ENCODE peak calls at places on chromosomes 13 and 19, in six cellular contexts. One of them, this sample, is unnamed.
A peak's percentile ranks its signal among the peaks of the same experiment; 100 is the strongest.

GRCh38 chr13:30257433-30258099 is 49.8 kb downstream of the KATNAL1 start:
- DNase-seq in EL: peak; percentile 24
- DNase-seq in stimulated activated CD4-positive, alpha-beta T cell treated with anti-CD3 and anti-CD28 coated beads, Interleukin-12 subunit alpha, Interleukin-12 subunit beta, amount 100 ng/mL, for 4 hours: no peak
- DNase-seq in activated naive CD4-positive, alpha-beta T cell treated with anti-CD3 and anti-CD28 coated beads for 36 hours: no peak
- DNase-seq in activated gamma-delta T cell treated with Interleukin-2 at 50 U/mL for 16 hours: no peak
- DNase-seq in H54: no peak
- DNase-seq in this sample: no peak

GRCh38 chr19:13906525-13906904 is 514 bp downstream of the CC2D1A start:
- DNase-seq in activated gamma-delta T cell treated with Interleukin-2 at 50 U/mL for 16 hours: peak; percentile 26
- DNase-seq in H54: no peak
- DNase-seq in activated naive CD4-positive, alpha-beta T cell treated with anti-CD3 and anti-CD28 coated beads for 36 hours: peak; percentile 46
- DNase-seq in EL: peak; percentile 9
- DNase-seq in stimulated activated CD4-positive, alpha-beta T cell treated with anti-CD3 and anti-CD28 coated beads, Interleukin-12 subunit alpha, Interleukin-12 subunit beta, amount 100 ng/mL, for 4 hours: peak; percentile 31
- DNase-seq in this sample: no peak

GRCh38 chr19:7063339-7063738 is 4.9 kb upstream of the MBD3L3 start:
- DNase-seq in EL: no peak
- DNase-seq in H54: no peak
- DNase-seq in stimulated activated CD4-positive, alpha-beta T cell treated with anti-CD3 and anti-CD28 coated beads, Interleukin-12 subunit alpha, Interleukin-12 subunit beta, amount 100 ng/mL, for 4 hours: no peak
- DNase-seq in activated naive CD4-positive, alpha-beta T cell treated with anti-CD3 and anti-CD28 coated beads for 36 hours: no peak
- DNase-seq in activated gamma-delta T cell treated with Interleukin-2 at 50 U/mL for 16 hours: no peak
- DNase-seq in this sample: no peak

GRCh38 chr13:43544011-43544410 is 242.8 kb downstream of the ENOX1 start:
- DNase-seq in activated naive CD4-positive, alpha-beta T cell treated with anti-CD3 and anti-CD28 coated beads for 36 hours: no peak
- DNase-seq in EL: peak; percentile 34
- DNase-seq in activated gamma-delta T cell treated with Interleukin-2 at 50 U/mL for 16 hours: no peak
- DNase-seq in H54: no peak
- DNase-seq in stimulated activated CD4-positive, alpha-beta T cell treated with anti-CD3 and anti-CD28 coated beads, Interleukin-12 subunit alpha, Interleukin-12 subunit beta, amount 100 ng/mL, for 4 hours: no peak
- DNase-seq in this sample: no peak

GRCh38 chr19:870963-871401 is 11.5 kb downstream of the CFD start:
- DNase-seq in activated naive CD4-positive, alpha-beta T cell treated with anti-CD3 and anti-CD28 coated beads for 36 hours: no peak
- DNase-seq in activated gamma-delta T cell treated with Interleukin-2 at 50 U/mL for 16 hours: no peak
- DNase-seq in H54: no peak
- DNase-seq in stimulated activated CD4-positive, alpha-beta T cell treated with anti-CD3 and anti-CD28 coated beads, Interleukin-12 subunit alpha, Interleukin-12 subunit beta, amount 100 ng/mL, for 4 hours: no peak
- DNase-seq in EL: no peak
- DNase-seq in this sample: no peak

GRCh38 chr13:27120011-27120410 is 51.6 kb downstream of the USP12 start:
- DNase-seq in EL: peak; percentile 17
- DNase-seq in H54: no peak
- DNase-seq in activated naive CD4-positive, alpha-beta T cell treated with anti-CD3 and anti-CD28 coated beads for 36 hours: no peak
- DNase-seq in stimulated activated CD4-positive, alpha-beta T cell treated with anti-CD3 and anti-CD28 coated beads, Interleukin-12 subunit alpha, Interleukin-12 subunit beta, amount 100 ng/mL, for 4 hours: no peak
- DNase-seq in activated gamma-delta T cell treated with Interleukin-2 at 50 U/mL for 16 hours: no peak
- DNase-seq in this sample: no peak

GRCh38 chr19:38733493-38734175 is 10.6 kb downstream of the CAPN12 start:
- DNase-seq in EL: peak; percentile 48
- DNase-seq in activated naive CD4-positive, alpha-beta T cell treated with anti-CD3 and anti-CD28 coated beads for 36 hours: no peak
- DNase-seq in activated gamma-delta T cell treated with Interleukin-2 at 50 U/mL for 16 hours: no peak
- DNase-seq in H54: peak; percentile 80
- DNase-seq in stimulated activated CD4-positive, alpha-beta T cell treated with anti-CD3 and anti-CD28 coated beads, Interleukin-12 subunit alpha, Interleukin-12 subunit beta, amount 100 ng/mL, for 4 hours: no peak
- DNase-seq in this sample: no peak

GRCh38 chr19:43774103-43774939 is 6.5 kb downstream of the KCNN4 start:
- DNase-seq in stimulated activated CD4-positive, alpha-beta T cell treated with anti-CD3 and anti-CD28 coated beads, Interleukin-12 subunit alpha, Interleukin-12 subunit beta, amount 100 ng/mL, for 4 hours: no peak
- DNase-seq in activated gamma-delta T cell treated with Interleukin-2 at 50 U/mL for 16 hours: no peak
- DNase-seq in EL: peak; percentile 69
- DNase-seq in activated naive CD4-positive, alpha-beta T cell treated with anti-CD3 and anti-CD28 coated beads for 36 hours: no peak
- DNase-seq in H54: no peak
- DNase-seq in this sample: peak; percentile 84

GRCh38 chr13:20714161-20714560 is 10.7 kb downstream of the IL17D start:
- DNase-seq in stimulated activated CD4-positive, alpha-beta T cell treated with anti-CD3 and anti-CD28 coated beads, Interleukin-12 subunit alpha, Interleukin-12 subunit beta, amount 100 ng/mL, for 4 hours: no peak
- DNase-seq in activated gamma-delta T cell treated with Interleukin-2 at 50 U/mL for 16 hours: no peak
- DNase-seq in H54: no peak
- DNase-seq in activated naive CD4-positive, alpha-beta T cell treated with anti-CD3 and anti-CD28 coated beads for 36 hours: no peak
- DNase-seq in EL: peak; percentile 27
- DNase-seq in this sample: no peak

GRCh38 chr13:95355491-95355890 is 54.2 kb upstream of the ABCC4 start:
- DNase-seq in H54: peak; percentile 39
- DNase-seq in stimulated activated CD4-positive, alpha-beta T cell treated with anti-CD3 and anti-CD28 coated beads, Interleukin-12 subunit alpha, Interleukin-12 subunit beta, amount 100 ng/mL, for 4 hours: no peak
- DNase-seq in activated naive CD4-positive, alpha-beta T cell treated with anti-CD3 and anti-CD28 coated beads for 36 hours: no peak
- DNase-seq in activated gamma-delta T cell treated with Interleukin-2 at 50 U/mL for 16 hours: no peak
- DNase-seq in EL: peak; percentile 60
- DNase-seq in this sample: no peak

GRCh38 chr19:43467730-43468129 is 2.3 kb upstream of the LYPD3 start:
- DNase-seq in stimulated activated CD4-positive, alpha-beta T cell treated with anti-CD3 and anti-CD28 coated beads, Interleukin-12 subunit alpha, Interleukin-12 subunit beta, amount 100 ng/mL, for 4 hours: no peak
- DNase-seq in activated gamma-delta T cell treated with Interleukin-2 at 50 U/mL for 16 hours: no peak
- DNase-seq in activated naive CD4-positive, alpha-beta T cell treated with anti-CD3 and anti-CD28 coated beads for 36 hours: no peak
- DNase-seq in H54: peak; percentile 44
- DNase-seq in EL: peak; percentile 52
- DNase-seq in this sample: no peak

GRCh38 chr19:6568816-6569215 is 22.1 kb downstream of the CD70 start:
- DNase-seq in H54: no peak
- DNase-seq in EL: no peak
- DNase-seq in activated naive CD4-positive, alpha-beta T cell treated with anti-CD3 and anti-CD28 coated beads for 36 hours: no peak
- DNase-seq in activated gamma-delta T cell treated with Interleukin-2 at 50 U/mL for 16 hours: no peak
- DNase-seq in stimulated activated CD4-positive, alpha-beta T cell treated with anti-CD3 and anti-CD28 coated beads, Interleukin-12 subunit alpha, Interleukin-12 subunit beta, amount 100 ng/mL, for 4 hours: no peak
- DNase-seq in this sample: no peak

GRCh38 chr19:48644839-48645651 is 942 bp downstream of the CA11 start:
- DNase-seq in activated naive CD4-positive, alpha-beta T cell treated with anti-CD3 and anti-CD28 coated beads for 36 hours: peak; percentile 86
- DNase-seq in H54: no peak
- DNase-seq in stimulated activated CD4-positive, alpha-beta T cell treated with anti-CD3 and anti-CD28 coated beads, Interleukin-12 subunit alpha, Interleukin-12 subunit beta, amount 100 ng/mL, for 4 hours: peak; percentile 68
- DNase-seq in EL: peak; percentile 72
- DNase-seq in activated gamma-delta T cell treated with Interleukin-2 at 50 U/mL for 16 hours: peak; percentile 73
- DNase-seq in this sample: peak; percentile 69

GRCh38 chr13:78660130-78660857 is 1.3 kb upstream of the OBI1 start:
- DNase-seq in EL: no peak
- DNase-seq in activated gamma-delta T cell treated with Interleukin-2 at 50 U/mL for 16 hours: peak; percentile 10
- DNase-seq in activated naive CD4-positive, alpha-beta T cell treated with anti-CD3 and anti-CD28 coated beads for 36 hours: peak; percentile 29
- DNase-seq in stimulated activated CD4-positive, alpha-beta T cell treated with anti-CD3 and anti-CD28 coated beads, Interleukin-12 subunit alpha, Interleukin-12 subunit beta, amount 100 ng/mL, for 4 hours: no peak
- DNase-seq in H54: no peak
- DNase-seq in this sample: peak; percentile 25

GRCh38 chr19:55319786-55320185 is 5.4 kb downstream of the TMEM150B start:
- DNase-seq in stimulated activated CD4-positive, alpha-beta T cell treated with anti-CD3 and anti-CD28 coated beads, Interleukin-12 subunit alpha, Interleukin-12 subunit beta, amount 100 ng/mL, for 4 hours: no peak
- DNase-seq in activated gamma-delta T cell treated with Interleukin-2 at 50 U/mL for 16 hours: no peak
- DNase-seq in H54: peak; percentile 66
- DNase-seq in activated naive CD4-positive, alpha-beta T cell treated with anti-CD3 and anti-CD28 coated beads for 36 hours: no peak
- DNase-seq in EL: peak; percentile 53
- DNase-seq in this sample: peak; percentile 74

GRCh38 chr19:37989855-37990254 is 82.8 kb downstream of the SIPA1L3 start:
- DNase-seq in activated naive CD4-positive, alpha-beta T cell treated with anti-CD3 and anti-CD28 coated beads for 36 hours: no peak
- DNase-seq in activated gamma-delta T cell treated with Interleukin-2 at 50 U/mL for 16 hours: no peak
- DNase-seq in H54: no peak
- DNase-seq in EL: no peak
- DNase-seq in stimulated activated CD4-positive, alpha-beta T cell treated with anti-CD3 and anti-CD28 coated beads, Interleukin-12 subunit alpha, Interleukin-12 subunit beta, amount 100 ng/mL, for 4 hours: no peak
- DNase-seq in this sample: no peak

GRCh38 chr13:72889496-72889895 is 107.6 kb downstream of the PIBF1 start:
- DNase-seq in EL: no peak
- DNase-seq in stimulated activated CD4-positive, alpha-beta T cell treated with anti-CD3 and anti-CD28 coated beads, Interleukin-12 subunit alpha, Interleukin-12 subunit beta, amount 100 ng/mL, for 4 hours: no peak
- DNase-seq in activated naive CD4-positive, alpha-beta T cell treated with anti-CD3 and anti-CD28 coated beads for 36 hours: no peak
- DNase-seq in activated gamma-delta T cell treated with Interleukin-2 at 50 U/mL for 16 hours: no peak
- DNase-seq in H54: no peak
- DNase-seq in this sample: no peak

GRCh38 chr19:39410620-39411005 is 1.9 kb upstream of the PLEKHG2 start:
- DNase-seq in activated naive CD4-positive, alpha-beta T cell treated with anti-CD3 and anti-CD28 coated beads for 36 hours: peak; percentile 25
- DNase-seq in stimulated activated CD4-positive, alpha-beta T cell treated with anti-CD3 and anti-CD28 coated beads, Interleukin-12 subunit alpha, Interleukin-12 subunit beta, amount 100 ng/mL, for 4 hours: no peak
- DNase-seq in H54: no peak
- DNase-seq in EL: no peak
- DNase-seq in activated gamma-delta T cell treated with Interleukin-2 at 50 U/mL for 16 hours: no peak
- DNase-seq in this sample: no peak

GRCh38 chr19:13613447-13613846 is 107.2 kb upstream of the CACNA1A start:
- DNase-seq in H54: no peak
- DNase-seq in activated naive CD4-positive, alpha-beta T cell treated with anti-CD3 and anti-CD28 coated beads for 36 hours: no peak
- DNase-seq in EL: no peak
- DNase-seq in stimulated activated CD4-positive, alpha-beta T cell treated with anti-CD3 and anti-CD28 coated beads, Interleukin-12 subunit alpha, Interleukin-12 subunit beta, amount 100 ng/mL, for 4 hours: no peak
- DNase-seq in activated gamma-delta T cell treated with Interleukin-2 at 50 U/mL for 16 hours: no peak
- DNase-seq in this sample: no peak

GRCh38 chr19:18434411-18435184 is 3.3 kb downstream of the ISYNA1 start:
- DNase-seq in activated naive CD4-positive, alpha-beta T cell treated with anti-CD3 and anti-CD28 coated beads for 36 hours: no peak
- DNase-seq in EL: no peak
- DNase-seq in stimulated activated CD4-positive, alpha-beta T cell treated with anti-CD3 and anti-CD28 coated beads, Interleukin-12 subunit alpha, Interleukin-12 subunit beta, amount 100 ng/mL, for 4 hours: no peak
- DNase-seq in activated gamma-delta T cell treated with Interleukin-2 at 50 U/mL for 16 hours: no peak
- DNase-seq in H54: no peak
- DNase-seq in this sample: no peak

GRCh38 chr13:44668707-44669106 is 92.6 kb upstream of the TSC22D1 start:
- DNase-seq in stimulated activated CD4-positive, alpha-beta T cell treated with anti-CD3 and anti-CD28 coated beads, Interleukin-12 subunit alpha, Interleukin-12 subunit beta, amount 100 ng/mL, for 4 hours: no peak
- DNase-seq in H54: no peak
- DNase-seq in activated naive CD4-positive, alpha-beta T cell treated with anti-CD3 and anti-CD28 coated beads for 36 hours: no peak
- DNase-seq in activated gamma-delta T cell treated with Interleukin-2 at 50 U/mL for 16 hours: no peak
- DNase-seq in EL: peak; percentile 66
- DNase-seq in this sample: no peak

GRCh38 chr13:77741587-77741972 is 44.1 kb downstream of the SLAIN1 start:
- DNase-seq in activated gamma-delta T cell treated with Interleukin-2 at 50 U/mL for 16 hours: no peak
- DNase-seq in EL: no peak
- DNase-seq in stimulated activated CD4-positive, alpha-beta T cell treated with anti-CD3 and anti-CD28 coated beads, Interleukin-12 subunit alpha, Interleukin-12 subunit beta, amount 100 ng/mL, for 4 hours: no peak
- DNase-seq in activated naive CD4-positive, alpha-beta T cell treated with anti-CD3 and anti-CD28 coated beads for 36 hours: no peak
- DNase-seq in H54: no peak
- DNase-seq in this sample: no peak

GRCh38 chr13:89066868-89067466 is 1395.8 kb downstream of the SLITRK5 start:
- DNase-seq in stimulated activated CD4-positive, alpha-beta T cell treated with anti-CD3 and anti-CD28 coated beads, Interleukin-12 subunit alpha, Interleukin-12 subunit beta, amount 100 ng/mL, for 4 hours: no peak
- DNase-seq in activated naive CD4-positive, alpha-beta T cell treated with anti-CD3 and anti-CD28 coated beads for 36 hours: peak; percentile 18
- DNase-seq in EL: no peak
- DNase-seq in H54: peak; percentile 7
- DNase-seq in activated gamma-delta T cell treated with Interleukin-2 at 50 U/mL for 16 hours: peak; percentile 26
- DNase-seq in this sample: peak; percentile 56

GRCh38 chr13:43085545-43085944 is 62.2 kb downstream of the DNAJC15 start:
- DNase-seq in activated naive CD4-positive, alpha-beta T cell treated with anti-CD3 and anti-CD28 coated beads for 36 hours: no peak
- DNase-seq in stimulated activated CD4-positive, alpha-beta T cell treated with anti-CD3 and anti-CD28 coated beads, Interleukin-12 subunit alpha, Interleukin-12 subunit beta, amount 100 ng/mL, for 4 hours: no peak
- DNase-seq in activated gamma-delta T cell treated with Interleukin-2 at 50 U/mL for 16 hours: no peak
- DNase-seq in EL: peak; percentile 44
- DNase-seq in H54: no peak
- DNase-seq in this sample: no peak

GRCh38 chr19:18846862-18847515 is 15.2 kb downstream of the UPF1 start:
- DNase-seq in activated naive CD4-positive, alpha-beta T cell treated with anti-CD3 and anti-CD28 coated beads for 36 hours: peak; percentile 79
- DNase-seq in EL: peak; percentile 80
- DNase-seq in H54: peak; percentile 84
- DNase-seq in stimulated activated CD4-positive, alpha-beta T cell treated with anti-CD3 and anti-CD28 coated beads, Interleukin-12 subunit alpha, Interleukin-12 subunit beta, amount 100 ng/mL, for 4 hours: peak; percentile 66
- DNase-seq in activated gamma-delta T cell treated with Interleukin-2 at 50 U/mL for 16 hours: peak; percentile 62
- DNase-seq in this sample: peak; percentile 81

GRCh38 chr13:113774177-113775107 is 15.4 kb downstream of the TMEM255B start:
- DNase-seq in H54: peak; percentile 48
- DNase-seq in EL: peak; percentile 32
- DNase-seq in activated gamma-delta T cell treated with Interleukin-2 at 50 U/mL for 16 hours: no peak
- DNase-seq in stimulated activated CD4-positive, alpha-beta T cell treated with anti-CD3 and anti-CD28 coated beads, Interleukin-12 subunit alpha, Interleukin-12 subunit beta, amount 100 ng/mL, for 4 hours: no peak
- DNase-seq in activated naive CD4-positive, alpha-beta T cell treated with anti-CD3 and anti-CD28 coated beads for 36 hours: no peak
- DNase-seq in this sample: no peak

GRCh38 chr19:23698711-23699520 is 11.9 kb upstream of the ZNF675 start:
- DNase-seq in H54: peak; percentile 34
- DNase-seq in activated naive CD4-positive, alpha-beta T cell treated with anti-CD3 and anti-CD28 coated beads for 36 hours: no peak
- DNase-seq in activated gamma-delta T cell treated with Interleukin-2 at 50 U/mL for 16 hours: no peak
- DNase-seq in EL: peak; percentile 27
- DNase-seq in stimulated activated CD4-positive, alpha-beta T cell treated with anti-CD3 and anti-CD28 coated beads, Interleukin-12 subunit alpha, Interleukin-12 subunit beta, amount 100 ng/mL, for 4 hours: no peak
- DNase-seq in this sample: no peak

GRCh38 chr13:112679932-112680677 is 9.7 kb upstream of the ATP11A start:
- DNase-seq in H54: no peak
- DNase-seq in activated naive CD4-positive, alpha-beta T cell treated with anti-CD3 and anti-CD28 coated beads for 36 hours: no peak
- DNase-seq in activated gamma-delta T cell treated with Interleukin-2 at 50 U/mL for 16 hours: no peak
- DNase-seq in EL: no peak
- DNase-seq in stimulated activated CD4-positive, alpha-beta T cell treated with anti-CD3 and anti-CD28 coated beads, Interleukin-12 subunit alpha, Interleukin-12 subunit beta, amount 100 ng/mL, for 4 hours: no peak
- DNase-seq in this sample: no peak

GRCh38 chr13:70523622-70524021 is 415.4 kb upstream of the KLHL1 start:
- DNase-seq in stimulated activated CD4-positive, alpha-beta T cell treated with anti-CD3 and anti-CD28 coated beads, Interleukin-12 subunit alpha, Interleukin-12 subunit beta, amount 100 ng/mL, for 4 hours: no peak
- DNase-seq in activated gamma-delta T cell treated with Interleukin-2 at 50 U/mL for 16 hours: no peak
- DNase-seq in activated naive CD4-positive, alpha-beta T cell treated with anti-CD3 and anti-CD28 coated beads for 36 hours: no peak
- DNase-seq in EL: no peak
- DNase-seq in H54: no peak
- DNase-seq in this sample: no peak

This sample was measured in endothelial cell.